ENCODE peak calls at places on chromosomes 2 and 18, in seven cellular contexts. I is GM23338, W is fibroblast of villous mesenchyme, U is fibroblast of pulmonary artery, X is hepatocyte, P is dorsolateral prefrontal cortex, B is kidney. O is an unnamed sample.
A peak's percentile ranks its signal among the peaks of the same experiment; 100 is the strongest.

GRCh38 chr2:120622886-120623753 is 112.5 kb upstream of the GLI2 start:
- DNase-seq in U (no peak), P (no peak), I (no peak), X (no peak), B (peak; percentile 39), W (no peak), O (no peak)

GRCh38 chr2:20506281-20506685 is 59.4 kb downstream of the RHOB start:
- DNase-seq in W (peak; percentile 78), B (no peak), I (peak; percentile 26), X (no peak), P (no peak), U (peak; percentile 70), O (peak; percentile 60)

GRCh38 chr18:46642561-46642960 is 14.5 kb downstream of the LOXHD1 start:
- DNase-seq in X (no peak), U (no peak), W (no peak), P (no peak), I (no peak), B (no peak), O (no peak)

GRCh38 chr2:28927878-28928277 is 33.4 kb downstream of the WDR43 start:
- DNase-seq in W (peak; percentile 75), X (no peak), B (no peak), I (no peak), P (no peak), U (peak; percentile 26), O (peak; percentile 72)

GRCh38 chr2:150598383-150598782 is 110.9 kb upstream of the RND3 start:
- DNase-seq in I (no peak), U (no peak), W (no peak), B (no peak), P (no peak), X (no peak), O (peak; percentile 29)

GRCh38 chr2:109542384-109542783 is 71.4 kb downstream of the SEPTIN10 start:
- DNase-seq in I (no peak), W (no peak), B (no peak), P (no peak), X (no peak), U (no peak), O (no peak)

GRCh38 chr18:54775686-54776085 is 52.6 kb upstream of the RAB27B start:
- DNase-seq in I (peak; percentile 20), U (peak; percentile 93), W (peak; percentile 60), P (no peak), B (no peak), X (no peak), O (peak; percentile 55)

GRCh38 chr2:122815120-122815519 is 1059.7 kb downstream of the TSN start:
- DNase-seq in P (no peak), W (no peak), I (no peak), X (no peak), U (peak; percentile 34), B (no peak), O (no peak)

GRCh38 chr2:127277028-127277427 is 16.9 kb downstream of the ERCC3 start:
- DNase-seq in U (no peak), P (no peak), W (peak; percentile 24), I (no peak), B (no peak), X (no peak), O (no peak)

GRCh38 chr2:143171817-143172216 is 42.6 kb downstream of the ARHGAP15 start:
- DNase-seq in I (peak; percentile 51), W (peak; percentile 4), X (peak; percentile 19), U (peak; percentile 12), B (no peak), P (no peak), O (peak; percentile 9)

GRCh38 chr18:76405761-76406356 is 89.2 kb downstream of the ZNF516 start:
- DNase-seq in W (peak; percentile 64), X (peak; percentile 54), U (peak; percentile 78), I (peak; percentile 81), B (no peak), P (no peak), O (peak; percentile 57)

GRCh38 chr2:218166791-218167190 is at the start of gene CXCR1:
- DNase-seq in B (no peak), X (no peak), I (no peak), U (no peak), W (no peak), P (no peak), O (no peak)

GRCh38 chr2:213923543-213923942 is 487.3 kb upstream of the VWC2L start:
- DNase-seq in W (no peak), I (no peak), B (no peak), X (no peak), U (no peak), P (no peak), O (no peak)

GRCh38 chr2:238945433-238946150 is 97.7 kb downstream of the TWIST2 start:
- DNase-seq in W (peak; percentile 69), X (peak; percentile 76), B (no peak), U (peak; percentile 69), I (peak; percentile 68), P (peak; percentile 67), O (peak; percentile 68)

GRCh38 chr2:203722411-203722810 is 16.0 kb downstream of the CD28 start:
- DNase-seq in X (no peak), I (no peak), W (peak; percentile 57), U (peak; percentile 22), B (no peak), P (no peak), O (peak; percentile 30)

GRCh38 chr2:11058129-11058528 is 97.1 kb upstream of the SLC66A3 start:
- DNase-seq in U (no peak), X (no peak), B (no peak), P (no peak), I (no peak), W (no peak), O (no peak)

GRCh38 chr2:176002684-176003225 is 688 bp upstream of the LNPK start:
- DNase-seq in U (peak; percentile 18), P (peak; percentile 34), I (peak; percentile 28), X (peak; percentile 38), W (peak; percentile 13), B (no peak), O (peak; percentile 11)

GRCh38 chr2:221731432-221731831 is 159.3 kb upstream of the EPHA4 start:
- DNase-seq in X (peak; percentile 58), U (no peak), P (no peak), B (no peak), I (no peak), W (no peak), O (no peak)

DNA sequence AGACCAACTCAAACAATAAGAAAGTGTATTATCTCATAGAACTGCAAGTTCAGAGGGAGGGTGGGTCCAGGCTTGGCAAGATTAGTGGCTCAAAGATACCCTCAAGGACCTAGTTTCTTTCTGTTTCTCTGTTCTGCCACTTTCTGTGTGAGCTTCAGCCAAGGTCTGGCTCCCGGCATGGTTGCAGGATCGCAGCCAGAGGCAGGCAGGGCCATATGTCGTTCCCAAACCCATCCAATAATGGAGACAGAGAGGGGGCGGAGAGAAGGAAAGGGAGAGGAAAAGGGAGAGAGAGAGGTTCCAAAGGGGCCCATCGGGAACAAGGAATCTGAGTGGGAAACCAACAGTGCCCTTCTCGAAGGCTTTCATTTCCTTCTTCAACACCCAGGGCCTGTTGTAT is 169.1 kb upstream of the NCK2 start:
- DNase-seq in U (no peak), P (no peak), W (no peak), B (no peak), I (no peak), X (no peak), O (no peak)
- H3K4me3 ChIP-seq in U (no peak overlapping the region), P (no peak overlapping the region), W (peak overlapping the region; percentile 29), B (no peak overlapping the region), I (no peak overlapping the region), X (no peak overlapping the region), O (peak overlapping the region; percentile 35)

DNA sequence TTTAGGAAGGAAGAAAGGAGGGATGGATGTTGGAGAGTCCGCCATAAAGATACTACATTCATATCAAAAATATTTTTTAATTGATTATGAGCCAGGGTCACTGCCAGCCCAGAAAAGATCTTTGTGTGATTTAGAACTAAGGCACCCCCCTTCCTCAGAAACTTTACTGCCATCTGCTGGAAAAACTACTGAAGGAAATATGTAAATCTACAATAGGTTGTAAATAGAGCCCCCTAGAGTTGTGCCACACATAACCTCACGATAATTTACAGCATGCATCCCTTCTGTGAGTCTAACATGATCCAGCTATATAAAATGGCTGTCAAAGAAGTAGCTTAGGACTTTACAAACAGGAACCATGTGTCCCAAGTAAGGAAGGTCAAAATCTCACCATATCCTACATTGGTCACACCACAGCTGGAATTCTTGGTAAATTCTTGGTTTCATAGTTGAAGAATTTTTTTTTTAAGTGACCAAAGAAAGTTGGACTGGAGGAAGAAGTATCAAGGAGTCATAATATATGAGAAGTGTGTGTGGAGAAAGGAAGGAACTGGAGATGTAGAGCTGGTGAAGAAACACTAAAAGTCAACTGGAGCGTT is 152.5 kb downstream of the CYP26B1 start:
- DNase-seq in P (no peak), I (peak; percentile 55), U (peak; percentile 41), B (no peak), X (peak; percentile 7), W (peak; percentile 35), O (peak; percentile 57)
- TF ChIP-seq CTCF in P (peak; percentile 53), I (peak; percentile 68), U (peak; percentile 48), B (peak; percentile 10), X (peak; percentile 38), W (peak; percentile 44), O (peak; percentile 71)

GRCh38 chr2:144519597-144519933 is 354 bp downstream of the ZEB2 start:
- DNase-seq in I (no peak), U (no peak), P (no peak), W (no peak), B (no peak), X (no peak), O (no peak)

GRCh38 chr2:144521702-144522101 is 1.8 kb upstream of the ZEB2 start:
- DNase-seq in I (no peak), U (no peak), B (no peak), P (no peak), W (no peak), X (no peak), O (no peak)

GRCh38 chr2:144518744-144519596 is 949 bp downstream of the ZEB2 start:
- DNase-seq in X (no peak), B (no peak), W (peak; percentile 64), U (no peak), P (no peak), I (no peak), O (no peak)

GRCh38 chr2:144519934-144520717 is at the start of gene ZEB2:
- DNase-seq in P (peak; percentile 61), X (peak; percentile 79), W (peak; percentile 91), U (peak; percentile 90), B (peak; percentile 65), I (peak; percentile 72), O (peak; percentile 90)

GRCh38 chr2:144520718-144521487 is 984 bp upstream of the ZEB2 start:
- DNase-seq in B (no peak), W (peak; percentile 78), I (no peak), X (no peak), P (no peak), U (peak; percentile 89), O (peak; percentile 81)
- H3K4me3 ChIP-seq in B (peak overlapping the region; percentile 53), W (peak overlapping the region; percentile 81), I (peak overlapping the region; percentile 30), X (peak overlapping the region; percentile 15), P (peak overlapping the region; percentile 74), U (peak overlapping the region; percentile 86), O (peak overlapping the region; percentile 85)

GRCh38 chr2:79876430-79876829 is 363.6 kb downstream of the CTNNA2 start:
- DNase-seq in P (no peak), W (no peak), B (no peak), X (peak; percentile 48), I (peak; percentile 60), U (no peak), O (peak; percentile 3)
- TF ChIP-seq CTCF in P (peak; percentile 47), W (peak; percentile 32), B (no peak), X (peak; percentile 57), I (peak; percentile 50), U (no peak), O (peak; percentile 40)

O was measured in AG10803.